ENCODE peak calls at places on chromosomes 12 and 14, in six cellular contexts. One of them, this sample, is unnamed.

GRCh38 chr12:81465881-81466280 is 293.3 kb downstream of the PPFIA2 start:
- DNase-seq in AG09309: no peak
- DNase-seq in mammary epithelial cell: no peak
- DNase-seq in NB4: no peak
- DNase-seq in GM06990: no peak
- DNase-seq in thoracic aorta: no peak
- DNase-seq in this sample: no peak

GRCh38 chr12:9759680-9760592 is 765 bp downstream of the CD69 start:
- DNase-seq in mammary epithelial cell: no peak
- DNase-seq in AG09309: no peak
- DNase-seq in thoracic aorta: no peak
- DNase-seq in NB4: no peak
- DNase-seq in GM06990: no peak
- DNase-seq in this sample: no peak

GRCh38 chr12:132827763-132828703 is 636 bp downstream of the GOLGA3 start:
- DNase-seq in NB4: peak
- DNase-seq in AG09309: peak
- DNase-seq in thoracic aorta: peak
- DNase-seq in GM06990: peak
- DNase-seq in mammary epithelial cell: peak
- DNase-seq in this sample: no peak

GRCh38 chr12:76311796-76312195 is 36.4 kb downstream of the BBS10 start:
- DNase-seq in thoracic aorta: no peak
- DNase-seq in GM06990: no peak
- DNase-seq in mammary epithelial cell: peak
- DNase-seq in AG09309: no peak
- DNase-seq in NB4: no peak
- DNase-seq in this sample: no peak

GRCh38 chr14:71380271-71380670 is 473.0 kb downstream of the PCNX1 start:
- DNase-seq in thoracic aorta: no peak
- DNase-seq in mammary epithelial cell: no peak
- DNase-seq in GM06990: no peak
- DNase-seq in NB4: no peak
- DNase-seq in AG09309: no peak
- DNase-seq in this sample: no peak

GRCh38 chr12:69602954-69603353 is 7.8 kb downstream of the LRRC10 start:
- DNase-seq in NB4: no peak
- DNase-seq in thoracic aorta: no peak
- DNase-seq in mammary epithelial cell: no peak
- DNase-seq in GM06990: no peak
- DNase-seq in AG09309: no peak
- DNase-seq in this sample: no peak

GRCh38 chr14:94571395-94571794 is 9.8 kb upstream of the SERPINA5 start:
- DNase-seq in AG09309: no peak
- DNase-seq in thoracic aorta: no peak
- DNase-seq in NB4: no peak
- DNase-seq in mammary epithelial cell: no peak
- DNase-seq in GM06990: no peak
- DNase-seq in this sample: no peak

GRCh38 chr14:39230416-39230815 is 3.3 kb upstream of the MIA2 start:
- DNase-seq in mammary epithelial cell: no peak
- DNase-seq in NB4: peak
- DNase-seq in GM06990: no peak
- DNase-seq in AG09309: no peak
- DNase-seq in thoracic aorta: no peak
- DNase-seq in this sample: no peak

GRCh38 chr12:4526923-4527546 is 11.7 kb upstream of the RAD51AP1 start:
- DNase-seq in thoracic aorta: no peak
- DNase-seq in NB4: peak
- DNase-seq in GM06990: peak
- DNase-seq in AG09309: no peak
- DNase-seq in mammary epithelial cell: no peak
- DNase-seq in this sample: no peak

GRCh38 chr12:57479376-57480115 is at the start of gene ARHGAP9:
- DNase-seq in NB4: peak
- DNase-seq in GM06990: peak
- DNase-seq in thoracic aorta: no peak
- DNase-seq in AG09309: no peak
- DNase-seq in mammary epithelial cell: no peak
- DNase-seq in this sample: no peak

GRCh38 chr12:47554046-47554653 is 151.7 kb downstream of the RPAP3 start:
- DNase-seq in AG09309: no peak
- DNase-seq in thoracic aorta: no peak
- DNase-seq in GM06990: no peak
- DNase-seq in NB4: no peak
- DNase-seq in mammary epithelial cell: no peak
- DNase-seq in this sample: no peak

GRCh38 chr14:69048456-69048855 is 69.4 kb upstream of the ACTN1 start:
- DNase-seq in GM06990: no peak
- DNase-seq in AG09309: no peak
- DNase-seq in mammary epithelial cell: peak
- DNase-seq in NB4: no peak
- DNase-seq in thoracic aorta: no peak
- DNase-seq in this sample: no peak

GRCh38 chr14:54683882-54684794 is 117.2 kb downstream of the SAMD4A start:
- DNase-seq in thoracic aorta: peak
- DNase-seq in NB4: no peak
- DNase-seq in AG09309: peak
- DNase-seq in GM06990: no peak
- DNase-seq in mammary epithelial cell: peak
- DNase-seq in this sample: no peak

GRCh38 chr14:78902010-78902623 is 731.9 kb downstream of the NRXN3 start:
- DNase-seq in GM06990: no peak
- DNase-seq in mammary epithelial cell: peak
- DNase-seq in AG09309: peak
- DNase-seq in thoracic aorta: no peak
- DNase-seq in NB4: peak
- DNase-seq in this sample: no peak

GRCh38 chr14:59920378-59920683 is 387 bp downstream of the LRRC9 start:
- DNase-seq in GM06990: no peak
- DNase-seq in AG09309: no peak
- DNase-seq in thoracic aorta: no peak
- DNase-seq in NB4: no peak
- DNase-seq in mammary epithelial cell: no peak
- DNase-seq in this sample: no peak

GRCh38 chr14:100739306-100739705 is 12.6 kb downstream of the DLK1 start:
- DNase-seq in NB4: no peak
- DNase-seq in AG09309: no peak
- DNase-seq in mammary epithelial cell: no peak
- DNase-seq in GM06990: no peak
- DNase-seq in thoracic aorta: no peak
- DNase-seq in this sample: no peak

GRCh38 chr12:108689314-108690190 is 41.8 kb downstream of the CORO1C start:
- DNase-seq in mammary epithelial cell: no peak
- DNase-seq in NB4: peak
- DNase-seq in GM06990: peak
- DNase-seq in AG09309: no peak
- DNase-seq in thoracic aorta: no peak
- DNase-seq in this sample: no peak

GRCh38 chr12:25248732-25249131 is 2.0 kb downstream of the KRAS start:
- DNase-seq in GM06990: no peak
- DNase-seq in mammary epithelial cell: no peak
- DNase-seq in AG09309: no peak
- DNase-seq in NB4: no peak
- DNase-seq in thoracic aorta: no peak
- DNase-seq in this sample: no peak

GRCh38 chr12:124562018-124562795 is 5.2 kb downstream of the NCOR2 start:
- DNase-seq in AG09309: no peak
- DNase-seq in GM06990: no peak
- DNase-seq in thoracic aorta: no peak
- DNase-seq in mammary epithelial cell: no peak
- DNase-seq in NB4: no peak
- DNase-seq in this sample: no peak

GRCh38 chr12:288687-289086 is 26.1 kb upstream of the SLC6A13 start:
- DNase-seq in mammary epithelial cell: peak
- DNase-seq in thoracic aorta: no peak
- DNase-seq in GM06990: no peak
- DNase-seq in AG09309: peak
- DNase-seq in NB4: no peak
- DNase-seq in this sample: no peak

GRCh38 chr12:75087656-75088055 is 122.0 kb downstream of the KCNC2 start:
- DNase-seq in thoracic aorta: no peak
- DNase-seq in mammary epithelial cell: no peak
- DNase-seq in NB4: peak
- DNase-seq in AG09309: no peak
- DNase-seq in GM06990: no peak
- DNase-seq in this sample: no peak

GRCh38 chr12:40202095-40203059 is 22.4 kb upstream of the LRRK2 start:
- DNase-seq in NB4: peak
- DNase-seq in GM06990: no peak
- DNase-seq in AG09309: no peak
- DNase-seq in thoracic aorta: no peak
- DNase-seq in mammary epithelial cell: no peak
- DNase-seq in this sample: no peak

GRCh38 chr12:58668831-58669230 is 251.5 kb downstream of the LRIG3 start:
- DNase-seq in mammary epithelial cell: peak
- DNase-seq in thoracic aorta: no peak
- DNase-seq in NB4: no peak
- DNase-seq in GM06990: no peak
- DNase-seq in AG09309: peak
- DNase-seq in this sample: no peak

GRCh38 chr12:122082621-122083356 is 4.2 kb downstream of the MLXIP start:
- DNase-seq in mammary epithelial cell: no peak
- DNase-seq in thoracic aorta: no peak
- DNase-seq in NB4: no peak
- DNase-seq in AG09309: no peak
- DNase-seq in GM06990: no peak
- DNase-seq in this sample: no peak

GRCh38 chr14:36852853-36853634 is 191.4 kb downstream of the PAX9 start:
- DNase-seq in mammary epithelial cell: no peak
- DNase-seq in AG09309: peak
- DNase-seq in NB4: no peak
- DNase-seq in thoracic aorta: no peak
- DNase-seq in GM06990: no peak
- DNase-seq in this sample: no peak

GRCh38 chr12:52079576-52080402 is at the start of gene SMIM41:
- DNase-seq in NB4: no peak
- DNase-seq in GM06990: no peak
- DNase-seq in AG09309: no peak
- DNase-seq in mammary epithelial cell: no peak
- DNase-seq in thoracic aorta: no peak
- DNase-seq in this sample: no peak

GRCh38 chr12:52080403-52081201 is 1.1 kb downstream of the SMIM41 start:
- DNase-seq in thoracic aorta: no peak
- DNase-seq in GM06990: no peak
- DNase-seq in NB4: no peak
- DNase-seq in AG09309: no peak
- DNase-seq in mammary epithelial cell: no peak
- DNase-seq in this sample: no peak

GRCh38 chr12:52082026-52082667 is 2.6 kb downstream of the SMIM41 start:
- DNase-seq in thoracic aorta: no peak
- DNase-seq in mammary epithelial cell: no peak
- DNase-seq in NB4: no peak
- DNase-seq in AG09309: no peak
- DNase-seq in GM06990: no peak
- DNase-seq in this sample: no peak

GRCh38 chr12:52082668-52082987 is 3.1 kb downstream of the SMIM41 start:
- DNase-seq in thoracic aorta: no peak
- DNase-seq in mammary epithelial cell: no peak
- DNase-seq in AG09309: no peak
- DNase-seq in NB4: no peak
- DNase-seq in GM06990: no peak
- DNase-seq in this sample: no peak

GRCh38 chr12:52081263-52081733 is 1.8 kb downstream of the SMIM41 start:
- DNase-seq in NB4: peak
- DNase-seq in GM06990: peak
- DNase-seq in mammary epithelial cell: no peak
- DNase-seq in AG09309: no peak
- DNase-seq in thoracic aorta: no peak
- DNase-seq in this sample: no peak
- H3K4me3 ChIP-seq in NB4: no peak
- H3K4me3 ChIP-seq in GM06990: no peak
- H3K4me3 ChIP-seq in mammary epithelial cell: no peak
- H3K4me3 ChIP-seq in AG09309: no peak
- H3K4me3 ChIP-seq in thoracic aorta: no peak
- H3K4me3 ChIP-seq in this sample: no peak

GRCh38 chr12:116525418-116526001 is 33.7 kb upstream of the MAP1LC3B2 start:
- DNase-seq in NB4: no peak
- DNase-seq in AG09309: peak
- DNase-seq in mammary epithelial cell: peak
- DNase-seq in GM06990: no peak
- DNase-seq in thoracic aorta: peak
- DNase-seq in this sample: peak
- H3K4me3 ChIP-seq in NB4: no peak
- H3K4me3 ChIP-seq in AG09309: peak
- H3K4me3 ChIP-seq in mammary epithelial cell: peak
- H3K4me3 ChIP-seq in GM06990: no peak
- H3K4me3 ChIP-seq in thoracic aorta: peak
- H3K4me3 ChIP-seq in this sample: peak

DNA sequence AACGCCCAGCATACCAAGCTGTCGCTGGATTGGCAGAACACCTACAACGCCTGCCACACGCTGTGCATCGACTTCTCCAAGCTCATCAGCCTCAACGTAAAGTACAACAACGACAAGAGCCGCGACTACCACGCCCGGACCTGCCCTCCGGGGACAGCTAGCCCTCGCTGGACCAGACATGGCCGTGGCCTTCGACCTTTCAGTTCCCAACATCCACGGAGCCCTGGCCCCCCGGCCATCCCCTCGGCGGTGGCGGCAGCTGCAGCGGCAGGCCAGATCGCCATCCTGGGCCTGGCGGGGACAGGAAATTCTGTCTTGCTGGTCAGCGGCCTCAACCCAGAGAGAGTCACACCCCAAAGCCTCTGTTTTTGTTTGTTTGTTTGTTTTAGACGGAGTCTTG is 132.6 kb upstream of the FUT8 start:
- DNase-seq in NB4: no peak
- DNase-seq in mammary epithelial cell: no peak
- DNase-seq in AG09309: no peak
- DNase-seq in thoracic aorta: no peak
- DNase-seq in GM06990: no peak
- DNase-seq in this sample: no peak
- H3K4me3 ChIP-seq in NB4: no peak
- H3K4me3 ChIP-seq in mammary epithelial cell: no peak
- H3K4me3 ChIP-seq in AG09309: no peak
- H3K4me3 ChIP-seq in thoracic aorta: no peak
- H3K4me3 ChIP-seq in GM06990: no peak
- H3K4me3 ChIP-seq in this sample: no peak

GRCh38 chr12:70661762-70662161 is 24.5 kb upstream of the PTPRB start:
- DNase-seq in thoracic aorta: no peak
- DNase-seq in mammary epithelial cell: peak
- DNase-seq in GM06990: no peak
- DNase-seq in AG09309: peak
- DNase-seq in NB4: no peak
- DNase-seq in this sample: no peak
- H3K4me3 ChIP-seq in thoracic aorta: no peak
- H3K4me3 ChIP-seq in mammary epithelial cell: no peak
- H3K4me3 ChIP-seq in GM06990: no peak
- H3K4me3 ChIP-seq in AG09309: no peak
- H3K4me3 ChIP-seq in NB4: no peak
- H3K4me3 ChIP-seq in this sample: no peak

GRCh38 chr12:70719672-70720420 is 82.6 kb upstream of the PTPRB start:
- DNase-seq in NB4: peak
- DNase-seq in mammary epithelial cell: peak
- DNase-seq in AG09309: no peak
- DNase-seq in thoracic aorta: no peak
- DNase-seq in GM06990: no peak
- DNase-seq in this sample: no peak
- H3K4me3 ChIP-seq in NB4: no peak
- H3K4me3 ChIP-seq in mammary epithelial cell: peak
- H3K4me3 ChIP-seq in AG09309: peak
- H3K4me3 ChIP-seq in thoracic aorta: peak
- H3K4me3 ChIP-seq in GM06990: no peak
- H3K4me3 ChIP-seq in this sample: no peak

GRCh38 chr12:105933671-105934665 is 204.8 kb downstream of the NUAK1 start:
- DNase-seq in NB4: no peak
- DNase-seq in thoracic aorta: peak
- DNase-seq in mammary epithelial cell: peak
- DNase-seq in AG09309: peak
- DNase-seq in GM06990: no peak
- DNase-seq in this sample: no peak
- H3K4me3 ChIP-seq in NB4: no peak
- H3K4me3 ChIP-seq in thoracic aorta: peak
- H3K4me3 ChIP-seq in mammary epithelial cell: no peak
- H3K4me3 ChIP-seq in AG09309: no peak
- H3K4me3 ChIP-seq in GM06990: no peak
- H3K4me3 ChIP-seq in this sample: no peak

This sample was measured in ascending aorta.